ENCODE peak calls at places on chromosome 16, in five cellular contexts. V, F, H, O and Y are unnamed samples.

GRCh38 chr16:77760800-77761199 is 27.6 kb upstream of the VAT1L start:
- DNase-seq in H (no peak), F (no peak), V (peak), O (no peak), Y (no peak)

GRCh38 chr16:56355221-56355620 is 70.1 kb downstream of the AMFR start:
- DNase-seq in O (no peak), H (no peak), F (no peak), V (no peak), Y (no peak)

GRCh38 chr16:58451945-58452401 is 48.0 kb upstream of the NDRG4 start:
- DNase-seq in V (peak), H (no peak), F (peak), O (no peak), Y (no peak)

GRCh38 chr16:87000007-87000406 is 317.2 kb downstream of the C16orf95 start:
- DNase-seq in H (no peak), V (no peak), F (no peak), O (no peak), Y (no peak)

GRCh38 chr16:5865231-5865630 is 767.6 kb upstream of the EEF2KMT start:
- DNase-seq in V (peak), F (no peak), H (no peak), O (no peak), Y (no peak)

GRCh38 chr16:68475071-68475470 is 26.8 kb upstream of the SMPD3 start:
- DNase-seq in V (no peak), O (no peak), H (no peak), F (peak), Y (no peak)

GRCh38 chr16:89170346-89171215 is 967 bp upstream of the CDH15 start:
- DNase-seq in F (no peak), H (peak), V (no peak), O (peak), Y (no peak)

GRCh38 chr16:28923652-28924398 is 1.2 kb downstream of the RABEP2 start:
- DNase-seq in V (no peak), O (no peak), F (no peak), H (no peak), Y (no peak)

GRCh38 chr16:84932691-84933090 is 78.6 kb downstream of the ZDHHC7 start:
- DNase-seq in O (no peak), H (no peak), F (no peak), V (no peak), Y (no peak)

GRCh38 chr16:67847064-67847861 is at the start of gene CENPT:
- DNase-seq in F (peak), O (peak), H (peak), V (peak), Y (no peak)

GRCh38 chr16:14015461-14015860 is 55.7 kb upstream of the MRTFB start:
- DNase-seq in O (no peak), V (no peak), H (no peak), F (no peak), Y (no peak)

GRCh38 chr16:68155425-68155824 is 70.3 kb downstream of the NFATC3 start:
- DNase-seq in H (no peak), O (no peak), F (no peak), V (no peak), Y (no peak)

GRCh38 chr16:85246473-85246872 is 134.2 kb upstream of the CIBAR2 start:
- DNase-seq in O (no peak), H (no peak), V (no peak), F (no peak), Y (no peak)

GRCh38 chr16:12289175-12290063 is 312.9 kb downstream of the SNX29 start:
- DNase-seq in H (no peak), V (no peak), O (peak), F (no peak), Y (no peak)

GRCh38 chr16:48824271-48824670 is 214.3 kb upstream of the N4BP1 start:
- DNase-seq in H (no peak), V (no peak), F (no peak), O (no peak), Y (no peak)

GRCh38 chr16:74698220-74698619 is 2.4 kb downstream of the MLKL start:
- DNase-seq in V (no peak), H (no peak), O (no peak), F (peak), Y (no peak)

GRCh38 chr16:22358000-22358399 is 16.4 kb downstream of the CDR2 start:
- DNase-seq in V (peak), H (no peak), F (no peak), O (no peak), Y (no peak)

GRCh38 chr16:89067677-89068076 is 26.0 kb upstream of the ACSF3 start:
- DNase-seq in V (no peak), O (no peak), F (no peak), H (peak), Y (no peak)

GRCh38 chr16:58338205-58338604 is 43.4 kb upstream of the PRSS54 start:
- DNase-seq in O (no peak), H (no peak), F (no peak), V (no peak), Y (no peak)